ENCODE peak calls at places on chromosomes 11 and 22, in nine cellular contexts. Z, G, C, W, L, Y, U, F and E are unnamed samples.

GRCh38 chr11:46616551-46617450 is at the start of gene HARBI1:
- DNase-seq in U (peak; percentile 91), G (peak; percentile 93), F (peak; percentile 81), C (peak; percentile 90), Y (peak; percentile 93), L (peak; percentile 94), W (peak; percentile 90), Z (peak; percentile 89), E (peak; percentile 96)

GRCh38 chr11:71188073-71188472 is 64.3 kb downstream of the SHANK2 start:
- DNase-seq in G (no peak), Z (no peak), L (no peak), U (no peak), Y (no peak), W (no peak), F (no peak), C (no peak), E (no peak)

GRCh38 chr11:131409307-131409706 is 38.9 kb downstream of the NTM start:
- DNase-seq in Z (no peak), G (peak; percentile 21), W (no peak), L (no peak), C (no peak), U (no peak), Y (no peak), F (no peak), E (no peak)

GRCh38 chr22:17191163-17191562 is 28.1 kb downstream of the ADA2 start:
- DNase-seq in L (no peak), U (no peak), G (no peak), Y (no peak), W (peak; percentile 6), Z (peak; percentile 53), F (no peak), C (no peak), E (no peak)

GRCh38 chr11:66336234-66337102 is at the start of gene RIN1:
- DNase-seq in L (peak; percentile 75), G (peak; percentile 94), Y (peak; percentile 58), Z (peak; percentile 98), U (peak; percentile 70), W (peak; percentile 99), F (no peak), C (no peak), E (peak; percentile 85)

GRCh38 chr11:73121692-73122091 is 20.4 kb downstream of the FCHSD2 start:
- DNase-seq in G (no peak), F (no peak), C (no peak), U (no peak), Z (no peak), L (no peak), Y (no peak), W (no peak), E (no peak)

GRCh38 chr11:128328955-128329551 is 258.3 kb downstream of the ETS1 start:
- DNase-seq in U (no peak), Y (peak; percentile 65), C (no peak), L (peak; percentile 58), G (peak; percentile 70), W (no peak), Z (no peak), F (no peak), E (no peak)

GRCh38 chr22:45270095-45271020 is 14.4 kb upstream of the UPK3A start:
- DNase-seq in Z (no peak), U (no peak), L (no peak), G (no peak), W (no peak), C (no peak), F (no peak), Y (no peak), E (no peak)

GRCh38 chr11:76663912-76664440 is 6.6 kb downstream of the LRRC32 start:
- DNase-seq in U (no peak), C (no peak), L (no peak), Y (no peak), Z (no peak), W (no peak), G (no peak), F (no peak), E (no peak)

GRCh38 chr11:58788355-58789023 is 56.0 kb downstream of the GLYATL2 start:
- DNase-seq in G (peak; percentile 64), C (no peak), W (peak; percentile 77), F (peak; percentile 15), U (peak; percentile 65), L (peak; percentile 53), Z (peak; percentile 38), Y (peak; percentile 55), E (peak; percentile 63)

GRCh38 chr11:17129003-17129402 is 51.5 kb upstream of the RPS13 start:
- DNase-seq in W (peak; percentile 3), L (no peak), F (no peak), Z (peak; percentile 12), G (no peak), U (no peak), Y (no peak), C (no peak), E (no peak)

GRCh38 chr11:102007567-102008437 is 39.4 kb upstream of the CFAP300 start:
- DNase-seq in G (peak; percentile 62), L (no peak), Z (peak; percentile 73), Y (peak; percentile 49), U (no peak), W (peak; percentile 59), F (peak; percentile 42), C (no peak), E (peak; percentile 59)

GRCh38 chr22:47920380-47920959 is 1158.0 kb downstream of the TBC1D22A start:
- DNase-seq in F (no peak), W (no peak), G (no peak), Y (no peak), L (no peak), U (no peak), Z (no peak), C (no peak), E (no peak)

GRCh38 chr22:16974298-16975084 is 33.5 kb downstream of the GAB4 start:
- DNase-seq in Z (no peak), C (no peak), U (no peak), F (no peak), L (no peak), Y (no peak), W (no peak), G (no peak), E (no peak)

GRCh38 chr11:113283881-113284280 is 30.5 kb upstream of the TTC12 start:
- DNase-seq in Z (no peak), U (no peak), C (no peak), F (no peak), G (no peak), W (no peak), L (no peak), Y (no peak), E (no peak)

GRCh38 chr22:17117400-17117799 is 3.8 kb downstream of the TMEM121B start:
- DNase-seq in L (peak; percentile 32), G (peak; percentile 16), F (no peak), Z (no peak), U (no peak), W (no peak), Y (no peak), C (no peak), E (no peak)

GRCh38 chr22:28798810-28799124 is 1.6 kb downstream of the XBP1 start:
- DNase-seq in Y (no peak), L (no peak), Z (no peak), F (no peak), W (no peak), G (no peak), C (no peak), U (no peak), E (no peak)

GRCh38 chr11:63622318-63622717 is 8.1 kb upstream of the PLAAT3 start:
- DNase-seq in Z (no peak), G (peak; percentile 18), Y (no peak), C (no peak), U (peak; percentile 44), W (peak; percentile 61), L (no peak), F (no peak), E (peak; percentile 67)

GRCh38 chr11:19628018-19628417 is 84.6 kb upstream of the NAV2 start:
- DNase-seq in U (no peak), G (no peak), C (peak; percentile 70), Y (no peak), W (peak; percentile 68), L (no peak), F (peak; percentile 46), Z (peak; percentile 76), E (no peak)

DNA sequence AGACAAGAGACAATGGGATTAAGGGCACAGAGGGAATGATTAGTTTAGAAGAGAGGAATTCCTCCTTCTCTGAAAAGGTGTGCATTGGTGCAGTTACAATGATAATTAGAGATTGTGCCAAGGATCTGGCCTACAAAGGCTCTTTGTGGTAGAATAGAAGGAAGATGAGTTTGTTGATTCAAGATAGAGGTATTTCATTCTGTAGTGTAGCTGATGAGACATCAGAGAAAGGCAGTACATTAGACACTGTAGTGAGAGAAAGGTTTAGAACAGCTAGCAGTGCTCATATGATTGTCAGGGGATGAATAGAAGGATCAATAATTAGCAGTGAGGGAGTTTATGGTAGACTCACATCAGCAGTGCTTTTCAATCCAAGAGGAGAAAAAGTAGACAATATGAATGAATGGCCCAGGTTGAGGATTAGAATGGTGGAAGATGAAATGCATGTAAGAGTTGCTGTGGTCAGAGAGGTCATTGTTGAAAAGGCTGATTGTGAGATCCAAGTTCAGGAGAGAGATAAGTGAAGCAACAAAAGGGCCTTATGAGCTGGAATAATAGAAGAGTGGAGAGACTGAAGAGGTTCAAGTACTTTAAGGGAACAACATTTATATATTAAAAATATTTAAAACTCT is 28.9 kb downstream of the SIK2 start:
- DNase-seq in Y (no peak), F (no peak), U (no peak), Z (no peak), L (no peak), G (no peak), C (no peak), W (peak; percentile 43), E (no peak)
- H3K27ac ChIP-seq in Y (no peak overlapping the region), F (no peak overlapping the region), U (no peak overlapping the region), Z (peak overlapping the region; percentile 40), L (no peak overlapping the region), G (no peak overlapping the region), C (no peak overlapping the region), W (peak overlapping the region; percentile 52), E (no peak overlapping the region)

GRCh38 chr11:35362571-35362980 is 56.8 kb downstream of the SLC1A2 start:
- DNase-seq in Z (no peak), W (no peak), C (no peak), L (no peak), G (peak; percentile 57), Y (peak; percentile 13), U (no peak), F (no peak), E (no peak)
- H3K27ac ChIP-seq in Z (no peak overlapping the region), W (no peak overlapping the region), C (peak overlapping the region; percentile 68), L (no peak overlapping the region), G (no peak overlapping the region), Y (no peak overlapping the region), U (no peak overlapping the region), F (no peak overlapping the region), E (no peak overlapping the region)

GRCh38 chr22:22927888-22928665 is 40.5 kb downstream of the IGLL5 start:
- DNase-seq in W (no peak), G (no peak), Z (peak; percentile 3), L (no peak), C (no peak), Y (no peak), U (no peak), F (no peak), E (no peak)
- H3K27ac ChIP-seq in W (no peak overlapping the region), G (no peak overlapping the region), Z (no peak overlapping the region), L (no peak overlapping the region), C (no peak overlapping the region), Y (no peak overlapping the region), U (no peak overlapping the region), F (no peak overlapping the region), E (no peak overlapping the region)

DNA sequence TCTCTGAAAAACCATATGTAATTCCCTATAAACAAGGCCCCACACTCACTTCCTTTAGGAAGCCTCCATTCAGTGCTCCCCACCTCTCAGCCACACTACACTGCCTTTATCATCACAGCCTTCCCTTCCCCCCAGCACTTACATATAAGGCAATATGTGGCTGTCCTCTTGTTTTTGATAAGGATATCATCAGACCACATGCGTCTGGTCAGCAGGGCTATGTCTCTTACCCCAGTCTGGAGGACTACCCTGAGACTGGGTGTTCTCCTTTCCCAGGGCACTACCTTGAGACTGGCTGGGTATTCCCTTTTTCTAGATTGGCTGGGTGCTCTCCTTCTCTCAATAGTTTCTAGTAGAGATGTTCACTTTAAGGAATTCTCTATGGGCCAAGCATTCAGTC is 7.8 kb downstream of the KCNE3 start:
- DNase-seq in G (no peak), W (no peak), Y (no peak), Z (no peak), F (no peak), U (no peak), C (no peak), L (no peak), E (no peak)
- H3K27ac ChIP-seq in G (no peak overlapping the region), W (no peak overlapping the region), Y (no peak overlapping the region), Z (no peak overlapping the region), F (no peak overlapping the region), U (no peak overlapping the region), C (no peak overlapping the region), L (no peak overlapping the region), E (no peak overlapping the region)